ENCODE peak calls at places on chromosomes 1 and 21, in six cellular contexts. R is stimulated activated CD4-positive, alpha-beta T cell treated with anti-CD3 and anti-CD28 coated beads, TNF-alpha, amount 100 ng/mL, for 1 hour; J is cerebellar cortex; D is activated CD8-positive, alpha-beta memory T cell treated with anti-CD3 and anti-CD28 coated beads for 24 hours; V is mesenchymal stem cell; X is transverse colon. B is an unnamed sample.

GRCh38 chr1:22108343-22109135 is 34.4 kb downstream of the WNT4 start:
- DNase-seq in R (no peak), J (no peak), D (peak; percentile 49), V (no peak), X (peak; percentile 47), B (no peak)

GRCh38 chr1:65114312-65114711 is 33.7 kb upstream of the AK4 start:
- DNase-seq in R (no peak), J (no peak), D (no peak), V (no peak), X (no peak), B (no peak)

GRCh38 chr21:43864806-43865470 is at the start of gene AGPAT3:
- DNase-seq in R (no peak), J (no peak), D (peak; percentile 70), V (no peak), X (no peak), B (peak; percentile 21)

GRCh38 chr1:44805311-44806024 is 1.7 kb downstream of the DYNLT4 start:
- DNase-seq in R (no peak), J (no peak), D (no peak), V (no peak), X (no peak), B (no peak)

GRCh38 chr1:116902718-116903390 is 6.9 kb upstream of the PTGFRN start:
- DNase-seq in R (no peak), J (no peak), D (no peak), V (no peak), X (no peak), B (peak; percentile 4)

GRCh38 chr1:93960641-93961147 is 51.5 kb upstream of the GCLM start:
- DNase-seq in R (no peak), J (no peak), D (no peak), V (no peak), X (peak; percentile 36), B (no peak)

GRCh38 chr1:212752256-212752933 is 39.2 kb downstream of the NSL1 start:
- DNase-seq in R (no peak), J (peak; percentile 2), D (no peak), V (no peak), X (no peak), B (no peak)

GRCh38 chr1:64228181-64228957 is 24.9 kb downstream of the UBE2U start:
- DNase-seq in R (no peak), J (no peak), D (no peak), V (no peak), X (no peak), B (no peak)

GRCh38 chr1:65170511-65171142 is 22.6 kb downstream of the AK4 start:
- DNase-seq in R (no peak), J (peak; percentile 79), D (no peak), V (peak; percentile 31), X (peak; percentile 35), B (no peak)

GRCh38 chr1:195756109-195756508 is 852.1 kb downstream of the KCNT2 start:
- DNase-seq in R (no peak), J (no peak), D (no peak), V (no peak), X (no peak), B (no peak)

GRCh38 chr1:240492832-240493440 is 119.0 kb downstream of the GREM2 start:
- DNase-seq in R (no peak), J (peak; percentile 19), D (no peak), V (peak; percentile 74), X (peak; percentile 33), B (no peak)

GRCh38 chr1:53025034-53025777 is 36.8 kb upstream of the PODN start:
- DNase-seq in R (no peak), J (peak; percentile 18), D (no peak), V (peak; percentile 95), X (peak; percentile 39), B (no peak)

GRCh38 chr1:66557157-66557556 is 23.2 kb downstream of the SGIP1 start:
- DNase-seq in R (no peak), J (no peak), D (no peak), V (no peak), X (no peak), B (no peak)

GRCh38 chr1:183778006-183778405 is 26.9 kb upstream of the RGL1 start:
- DNase-seq in R (no peak), J (no peak), D (no peak), V (no peak), X (no peak), B (no peak)

GRCh38 chr1:239858058-239858457 is 233.6 kb upstream of the FMN2 start:
- DNase-seq in R (no peak), J (no peak), D (no peak), V (no peak), X (no peak), B (no peak)

GRCh38 chr21:25845729-25846256 is 111.0 kb downstream of the GABPA start:
- DNase-seq in R (no peak), J (no peak), D (no peak), V (peak; percentile 15), X (no peak), B (no peak)

GRCh38 chr1:39713557-39713956 is 22.3 kb upstream of the HPCAL4 start:
- DNase-seq in R (no peak), J (no peak), D (no peak), V (no peak), X (no peak), B (no peak)

GRCh38 chr1:31666290-31666963 is 21.8 kb upstream of the PEF1 start:
- DNase-seq in R (no peak), J (no peak), D (no peak), V (peak; percentile 39), X (peak; percentile 81), B (peak; percentile 17)

GRCh38 chr1:64060611-64061302 is 142.7 kb upstream of the UBE2U start:
- DNase-seq in R (no peak), J (no peak), D (no peak), V (no peak), X (no peak), B (no peak)

GRCh38 chr1:54378884-54379445 is 27.2 kb downstream of the SSBP3 start:
- DNase-seq in R (no peak), J (no peak), D (no peak), V (no peak), X (no peak), B (no peak)

GRCh38 chr1:4004635-4005430 is 104.8 kb upstream of the C1orf174 start:
- DNase-seq in R (no peak), J (no peak), D (no peak), V (no peak), X (no peak), B (no peak)

GRCh38 chr1:197725044-197725443 is 50.2 kb downstream of the DENND1B start:
- DNase-seq in R (no peak), J (no peak), D (no peak), V (peak; percentile 43), X (no peak), B (peak; percentile 23)

B was measured in NAMALWA.